ENCODE peak calls at places on chromosomes 3 and 15, in four cellular contexts. V, G, E and I are unnamed samples.

GRCh38 chr3:78707094-78707493 is 1060.7 kb downstream of the ROBO1 start:
- DNase-seq in E (no peak), G (no peak), V (no peak), I (no peak)

GRCh38 chr3:49357466-49358216 is 512 bp downstream of the GPX1 start:
- DNase-seq in V (peak; percentile 29), E (no peak), G (no peak), I (no peak)

GRCh38 chr3:30614943-30615342 is 8.5 kb downstream of the TGFBR2 start:
- DNase-seq in V (no peak), E (no peak), G (no peak), I (no peak)

GRCh38 chr3:16528581-16528993 is 15.1 kb upstream of the RFTN1 start:
- DNase-seq in G (no peak), E (no peak), V (no peak), I (no peak)

GRCh38 chr3:183085634-183086390 is 13.5 kb downstream of the MCCC1 start:
- DNase-seq in G (peak; percentile 61), V (peak; percentile 28), E (no peak), I (no peak)

GRCh38 chr3:16508591-16508995 is 4.9 kb downstream of the RFTN1 start:
- DNase-seq in E (no peak), G (no peak), V (no peak), I (no peak)

GRCh38 chr3:69282191-69282590 is 103.7 kb downstream of the FRMD4B start:
- DNase-seq in V (no peak), G (no peak), E (no peak), I (no peak)

GRCh38 chr15:48052871-48053383 is 67.9 kb upstream of the SLC24A5 start:
- DNase-seq in E (no peak), G (no peak), V (no peak), I (no peak)

GRCh38 chr15:91356083-91356482 is 256.0 kb downstream of the SV2B start:
- DNase-seq in G (no peak), V (no peak), E (no peak), I (no peak)

GRCh38 chr3:33687406-33688010 is 30.5 kb downstream of the CLASP2 start:
- DNase-seq in G (no peak), E (no peak), V (no peak), I (no peak)

GRCh38 chr3:163622384-163622783 is 1455.9 kb downstream of the SI start:
- DNase-seq in E (no peak), V (peak; percentile 39), G (peak; percentile 5), I (peak; percentile 43)

GRCh38 chr3:126422121-126422520 is 27.4 kb downstream of the CFAP100 start:
- DNase-seq in E (no peak), V (no peak), G (no peak), I (no peak)

GRCh38 chr3:140050977-140051957 is 116.3 kb downstream of the CLSTN2 start:
- DNase-seq in G (peak; percentile 17), V (peak; percentile 42), E (no peak), I (peak; percentile 2)

GRCh38 chr3:58198362-58198761 is 12.4 kb downstream of the DNASE1L3 start:
- DNase-seq in E (no peak), V (no peak), G (no peak), I (no peak)

GRCh38 chr3:186746008-186746407 is 28.8 kb downstream of the KNG1 start:
- DNase-seq in G (no peak), E (no peak), V (no peak), I (peak; percentile 94)

GRCh38 chr3:120284702-120285507 is at the start of gene GPR156:
- DNase-seq in G (peak; percentile 25), V (peak; percentile 41), E (no peak), I (no peak)

GRCh38 chr3:51538115-51538458 is 432 bp upstream of the RAD54L2 start:
- DNase-seq in V (peak; percentile 18), E (no peak), G (no peak), I (no peak)

GRCh38 chr3:102415553-102415952 is 19.3 kb upstream of the ZPLD1 start:
- DNase-seq in V (no peak), E (no peak), G (no peak), I (no peak)

GRCh38 chr3:126424751-126425150 is 30.0 kb downstream of the CFAP100 start:
- DNase-seq in E (no peak), V (no peak), G (no peak), I (no peak)

GRCh38 chr15:90496791-90497190 is 32.9 kb upstream of the CRTC3 start:
- DNase-seq in G (no peak), V (no peak), E (no peak), I (no peak)

GRCh38 chr3:150771600-150771999 is 8.6 kb upstream of the SIAH2 start:
- DNase-seq in V (peak; percentile 27), E (no peak), G (peak; percentile 83), I (peak; percentile 39)

GRCh38 chr3:158727499-158728377 is 4.5 kb downstream of the RARRES1 start:
- DNase-seq in V (peak; percentile 68), E (peak; percentile 26), G (peak; percentile 65), I (peak; percentile 44)

GRCh38 chr3:13009132-13009945 is 63.9 kb downstream of the IQSEC1 start:
- DNase-seq in G (peak; percentile 43), V (no peak), E (no peak), I (no peak)

GRCh38 chr3:57173687-57174086 is 8.5 kb upstream of the IL17RD start:
- DNase-seq in E (no peak), G (no peak), V (no peak), I (no peak)

DNA sequence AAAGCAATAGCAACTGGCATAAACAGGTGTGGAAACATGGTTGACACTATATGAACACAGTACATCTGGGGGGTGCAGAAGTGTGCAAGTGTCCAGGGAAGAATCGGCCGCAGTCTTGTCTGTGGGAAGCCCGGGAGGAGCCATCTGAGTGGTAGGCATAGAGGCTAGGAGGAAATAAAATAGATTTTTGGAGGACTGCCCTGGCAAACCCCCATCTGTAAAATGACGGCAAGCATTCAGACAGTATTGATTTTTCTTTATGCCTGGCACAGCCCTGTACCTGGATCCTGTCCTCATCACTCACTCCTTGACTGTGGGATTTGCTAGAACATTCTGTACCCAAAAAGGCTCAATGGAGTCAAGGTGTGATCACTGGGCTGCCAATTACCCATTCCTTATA is 31.3 kb downstream of the THSD4 start:
- DNase-seq in E (no peak), G (no peak), V (no peak), I (no peak)
- TF ChIP-seq SP1 in E (no peak), G (no peak), V (no peak), I (no peak)

GRCh38 chr15:39407116-39407515 is 173.8 kb upstream of the THBS1 start:
- DNase-seq in V (no peak), G (no peak), E (no peak), I (no peak)
- TF ChIP-seq FOXM1 in V (no peak), G (no peak), E (no peak), I (no peak)

DNA sequence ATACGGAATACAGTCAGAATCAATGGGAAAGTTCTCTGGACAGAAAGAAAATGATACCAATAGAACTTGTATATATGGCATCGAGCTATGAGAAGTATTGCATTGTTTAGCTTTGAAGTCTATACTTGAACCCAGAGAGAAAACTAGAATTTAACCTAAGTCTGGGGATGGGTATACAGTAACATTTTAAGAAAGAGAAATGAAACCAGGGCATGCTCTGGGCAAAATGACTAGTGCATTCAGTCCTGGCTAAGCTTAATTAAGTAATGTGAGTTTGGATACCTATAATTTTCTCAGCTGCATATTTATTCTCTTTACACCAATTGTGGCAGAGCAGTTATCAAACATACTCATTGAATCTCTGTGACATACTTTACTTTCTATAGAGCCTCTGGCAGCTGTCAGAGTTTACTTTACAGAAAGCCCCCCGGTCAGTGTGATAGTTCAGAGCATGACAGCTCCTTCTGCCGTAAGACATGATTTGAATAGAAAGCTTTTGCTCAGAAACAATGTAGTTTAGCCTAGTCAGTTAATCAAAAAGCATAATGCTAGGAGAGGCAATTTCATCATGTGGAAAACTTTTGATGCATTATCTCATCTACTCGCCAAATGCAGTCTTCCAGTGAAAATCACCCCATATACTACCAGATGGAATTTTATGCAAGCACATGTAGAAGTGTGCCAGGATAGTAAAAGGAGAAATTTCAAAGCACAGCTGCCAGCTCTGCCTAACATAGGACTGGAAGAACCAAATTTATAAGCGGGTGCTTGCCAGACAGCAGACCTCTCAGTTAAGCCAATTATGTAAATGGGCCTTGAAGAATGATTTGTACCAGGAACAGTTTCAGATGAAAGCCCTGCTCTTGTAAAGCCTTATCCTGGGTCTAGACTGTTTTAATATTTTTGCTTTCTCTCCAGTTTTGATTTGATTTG is 40.7 kb downstream of the OXSM start:
- DNase-seq in E (no peak), G (no peak), V (no peak), I (no peak)
- TF ChIP-seq SP1 in E (no peak), G (no peak), V (no peak), I (no peak)

GRCh38 chr3:179771797-179772196 is 119.0 kb downstream of the USP13 start:
- DNase-seq in G (no peak), E (no peak), V (no peak), I (no peak)

GRCh38 chr3:179775416-179776122 is 122.7 kb downstream of the USP13 start:
- DNase-seq in E (no peak), G (no peak), V (no peak), I (no peak)

GRCh38 chr3:179769411-179770247 is 116.8 kb downstream of the USP13 start:
- DNase-seq in G (no peak), E (no peak), V (peak; percentile 9), I (no peak)

GRCh38 chr3:179768080-179768479 is 115.2 kb downstream of the USP13 start:
- DNase-seq in G (peak; percentile 59), V (peak; percentile 26), E (no peak), I (no peak)

GRCh38 chr3:179772297-179772696 is 119.5 kb downstream of the USP13 start:
- DNase-seq in E (no peak), V (no peak), G (no peak), I (no peak)
- TF ChIP-seq FOXM1 in E (no peak), V (no peak), G (no peak), I (no peak)

GRCh38 chr3:18045296-18045880 is 303.0 kb upstream of the TBC1D5 start:
- DNase-seq in V (no peak), E (no peak), G (no peak), I (no peak)

GRCh38 chr3:18047052-18047451 is 304.6 kb upstream of the TBC1D5 start:
- DNase-seq in E (no peak), V (no peak), G (no peak), I (no peak)

GRCh38 chr3:18046131-18046530 is 303.7 kb upstream of the TBC1D5 start:
- DNase-seq in E (no peak), G (no peak), V (no peak), I (no peak)

GRCh38 chr3:18046531-18046930 is 304.1 kb upstream of the TBC1D5 start:
- DNase-seq in V (no peak), E (no peak), G (no peak), I (no peak)

DNA sequence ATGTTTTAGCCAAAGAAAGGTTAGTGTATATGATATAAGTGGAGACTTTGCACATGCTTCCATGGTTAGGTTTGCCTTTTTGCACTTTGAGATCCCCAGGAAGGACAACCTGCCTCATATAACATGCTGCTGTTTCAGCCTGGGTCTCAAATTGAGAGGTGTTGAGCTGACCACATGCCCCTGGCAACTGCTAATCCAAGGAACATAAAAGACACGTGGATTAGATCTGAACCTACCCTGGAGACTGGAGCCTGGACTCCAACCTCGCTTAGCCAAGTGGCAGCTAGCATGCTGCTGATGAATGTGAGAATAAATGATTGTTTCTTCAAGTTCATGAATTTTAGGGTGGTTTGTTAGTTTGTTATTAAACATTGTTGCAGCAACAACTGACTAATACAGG is 301.8 kb upstream of the TBC1D5 start:
- DNase-seq in E (no peak), G (no peak), V (no peak), I (no peak)
- TF ChIP-seq SP1 in E (no peak), G (no peak), V (no peak), I (no peak)

GRCh38 chr15:28935316-28935715 is 49.5 kb downstream of the APBA2 start:
- DNase-seq in G (peak; percentile 54), E (no peak), V (peak; percentile 16), I (peak; percentile 58)
- TF ChIP-seq FOXM1 in G (no peak), E (no peak), V (no peak), I (no peak)